ENCODE peak calls at places on chromosomes 3 and 15, in eight cellular contexts. H is stimulated activated CD4-positive, alpha-beta T cell treated with anti-CD3 and anti-CD28 coated beads, Interleukin-2, amount 100 ng/mL, for 48 hours; R is amniotic stem cell; G is left lung; E is cerebellar cortex; A is endothelial cell; P is GM12891; O is heart left ventricle. I is an unnamed sample.
A peak's percentile ranks its signal among the peaks of the same experiment; 100 is the strongest.

GRCh38 chr3:33001889-33002288 is 50.4 kb downstream of the CCR4 start:
- DNase-seq in H (no peak), R (no peak), G (no peak), E (no peak), A (no peak), P (no peak), O (no peak), I (no peak)

GRCh38 chr3:130839815-130840214 is 54.1 kb upstream of the ATP2C1 start:
- DNase-seq in H (no peak), R (no peak), G (no peak), E (no peak), A (no peak), P (peak; percentile 12), O (no peak), I (peak; percentile 44)

GRCh38 chr15:45179221-45179985 is 8.4 kb downstream of the SHF start:
- DNase-seq in H (peak; percentile 31), R (no peak), G (peak; percentile 76), E (no peak), A (peak; percentile 37), P (no peak), O (no peak), I (no peak)

GRCh38 chr3:149507491-149508324 is 33.2 kb downstream of the TM4SF4 start:
- DNase-seq in H (no peak), R (no peak), G (peak; percentile 70), E (no peak), A (no peak), P (no peak), O (no peak), I (no peak)

GRCh38 chr3:195140816-195141793 is 129.9 kb downstream of the XXYLT1 start:
- DNase-seq in H (no peak), R (no peak), G (no peak), E (no peak), A (no peak), P (no peak), O (no peak), I (no peak)

GRCh38 chr3:48222616-48223513 is at the start of gene CAMP:
- DNase-seq in H (no peak), R (no peak), G (peak; percentile 87), E (no peak), A (no peak), P (peak; percentile 59), O (peak; percentile 44), I (peak; percentile 2)

GRCh38 chr3:194235160-194235559 is 99.2 kb downstream of the HES1 start:
- DNase-seq in H (no peak), R (no peak), G (no peak), E (no peak), A (no peak), P (no peak), O (no peak), I (no peak)

GRCh38 chr3:17983106-17983505 is 240.7 kb upstream of the TBC1D5 start:
- DNase-seq in H (no peak), R (no peak), G (no peak), E (no peak), A (no peak), P (no peak), O (no peak), I (no peak)

GRCh38 chr3:46898321-46899150 is 21.0 kb downstream of the PTH1R start:
- DNase-seq in H (no peak), R (no peak), G (no peak), E (no peak), A (no peak), P (no peak), O (no peak), I (no peak)

I was measured in NCI-H510A.